ENCODE peak calls at places on chromosomes 2 and 18, in four cellular contexts. O, D, F and S are unnamed samples.

GRCh38 chr2:160522951-160523700 is 29.5 kb upstream of the RBMS1 start:
- DNase-seq in O (no peak), D (peak), F (no peak), S (peak)

GRCh38 chr2:43171789-43172188 is 54.6 kb downstream of the ZFP36L2 start:
- DNase-seq in O (peak), D (no peak), F (peak), S (peak)

GRCh38 chr2:96164459-96165184 is 19.4 kb upstream of the DUSP2 start:
- DNase-seq in O (no peak), D (no peak), F (no peak), S (no peak)

GRCh38 chr2:160309585-160309984 is 109.5 kb upstream of the ITGB6 start:
- DNase-seq in O (no peak), D (no peak), F (no peak), S (no peak)

GRCh38 chr2:158412206-158412605 is 44.3 kb downstream of the CCDC148 start:
- DNase-seq in O (no peak), D (peak), F (no peak), S (peak)

GRCh38 chr2:240433973-240434727 is 1.3 kb upstream of the GPC1 start:
- DNase-seq in O (no peak), D (peak), F (peak), S (peak)

GRCh38 chr18:55768255-55768654 is 180.3 kb upstream of the TCF4 start:
- DNase-seq in O (no peak), D (no peak), F (peak), S (no peak)

GRCh38 chr2:234406085-234406484 is 90.8 kb downstream of the ARL4C start:
- DNase-seq in O (no peak), D (no peak), F (no peak), S (no peak)

GRCh38 chr18:23211146-23211545 is 75.9 kb downstream of the CABLES1 start:
- DNase-seq in O (no peak), D (no peak), F (no peak), S (no peak)

GRCh38 chr2:241951920-241952319 is 82.4 kb downstream of the RTP5 start:
- DNase-seq in O (no peak), D (no peak), F (no peak), S (no peak)

GRCh38 chr2:16727256-16727655 is 61.6 kb upstream of the CYRIA start:
- DNase-seq in O (no peak), D (no peak), F (peak), S (peak)

GRCh38 chr2:9113262-9113661 is 93.3 kb upstream of the ASAP2 start:
- DNase-seq in O (no peak), D (no peak), F (no peak), S (no peak)

GRCh38 chr18:21897811-21898210 is 157.2 kb downstream of the MIB1 start:
- DNase-seq in O (no peak), D (no peak), F (peak), S (peak)

GRCh38 chr18:21900594-21901352 is 160.2 kb downstream of the MIB1 start:
- DNase-seq in O (no peak), D (no peak), F (no peak), S (no peak)

GRCh38 chr18:21903688-21904087 is 163.1 kb downstream of the MIB1 start:
- DNase-seq in O (no peak), D (no peak), F (no peak), S (no peak)

GRCh38 chr18:21904856-21905255 is 164.3 kb downstream of the MIB1 start:
- DNase-seq in O (no peak), D (no peak), F (no peak), S (no peak)

DNA sequence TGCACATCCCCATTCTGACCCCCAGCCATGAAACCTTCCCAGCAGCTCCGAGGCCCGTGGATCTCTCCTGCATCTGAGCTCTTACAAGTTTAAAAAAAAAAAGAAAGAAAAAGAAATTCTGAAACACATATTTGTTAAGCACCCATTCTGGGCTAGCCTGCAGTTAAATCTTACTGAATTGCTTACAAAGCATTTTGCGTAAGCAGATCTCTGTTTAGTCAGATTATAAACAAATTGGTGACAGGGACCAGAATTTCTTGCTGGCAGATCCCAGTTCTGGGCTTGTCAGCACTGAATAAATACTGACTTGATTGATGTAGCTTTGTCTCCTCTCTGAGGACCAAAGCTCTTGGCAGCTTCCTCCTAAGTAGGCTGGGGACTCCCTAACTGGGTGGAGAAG is 160.8 kb downstream of the MIB1 start:
- DNase-seq in O (no peak), D (no peak), F (no peak), S (no peak)
- H3K4me3 ChIP-seq in O (no peak), D (no peak), F (no peak), S (no peak)

GRCh38 chr2:220460257-220460985 is 833.0 kb downstream of the SLC4A3 start:
- DNase-seq in O (no peak), D (no peak), F (no peak), S (no peak)
- TF ChIP-seq CTCF in O (no peak), D (peak), F (no peak), S (peak)

DNA sequence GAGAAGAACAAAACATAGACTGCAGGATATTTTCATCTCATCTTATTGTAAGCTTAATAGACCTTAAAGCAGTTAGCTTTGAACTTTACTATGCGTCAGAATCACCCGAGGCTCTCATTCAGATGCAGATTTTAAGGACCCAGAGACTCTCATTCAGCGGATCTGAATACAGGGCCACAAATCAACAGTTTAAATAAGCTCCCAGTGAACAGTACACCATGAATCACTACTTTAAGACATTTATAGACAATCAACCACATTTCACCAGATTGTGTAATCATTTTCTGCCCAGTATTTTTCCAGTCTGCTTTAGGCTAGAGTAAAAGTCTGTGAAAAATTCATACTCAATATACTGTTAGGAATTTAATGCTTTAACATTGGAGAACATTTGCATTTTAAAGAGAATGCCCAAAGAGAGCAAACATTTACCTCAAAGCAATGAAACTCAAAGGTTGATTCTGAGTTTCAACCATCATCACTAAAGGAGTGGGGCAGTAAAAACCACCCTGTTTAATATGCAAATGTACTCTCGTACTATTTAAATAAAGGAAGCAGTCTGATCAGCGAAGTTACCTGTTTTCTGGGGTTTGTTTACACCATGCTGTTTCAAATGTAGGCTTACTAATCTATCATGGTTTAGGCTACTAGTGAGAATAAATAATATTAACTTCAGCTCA is 11.0 kb upstream of the ALPK2 start:
- DNase-seq in O (no peak), D (peak), F (no peak), S (peak)
- H3K27ac ChIP-seq in O (no peak), D (no peak), F (no peak), S (no peak)

DNA sequence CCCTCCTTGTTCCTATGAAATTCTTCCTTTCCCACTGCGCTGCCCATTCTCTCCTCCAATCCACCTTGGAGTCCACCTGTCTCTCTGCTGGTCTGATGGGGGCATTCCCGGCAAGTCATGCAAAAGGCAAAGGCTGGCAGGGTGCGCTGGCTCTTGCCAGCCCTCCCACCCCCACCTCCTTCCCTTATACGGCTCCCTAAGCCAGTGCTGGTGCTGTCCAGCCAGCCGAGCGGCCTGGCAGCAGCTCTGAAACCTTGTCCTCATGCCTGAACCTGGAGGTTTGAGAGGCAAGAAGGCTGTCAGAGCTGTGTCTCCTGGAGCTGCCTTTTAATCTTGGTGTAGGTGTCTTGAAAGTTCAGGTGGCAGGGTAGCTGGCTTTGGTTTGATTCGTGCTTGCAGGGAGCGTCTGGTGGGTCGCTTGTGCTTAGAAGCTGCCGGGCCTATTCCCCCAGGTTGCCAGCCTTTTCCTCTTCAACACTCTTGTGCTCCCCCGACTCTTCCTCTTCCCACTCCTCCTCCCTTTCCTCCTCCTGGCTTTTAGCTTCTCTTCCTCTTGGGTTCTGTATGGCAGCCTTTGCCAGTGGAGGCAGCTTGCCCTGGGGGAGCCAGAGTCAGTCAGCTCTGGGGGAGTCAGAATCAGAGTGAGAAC is 748 bp downstream of the LIPG start:
- DNase-seq in O (no peak), D (no peak), F (peak), S (no peak)
- H3K4me3 ChIP-seq in O (no peak), D (no peak), F (peak), S (peak)

DNA sequence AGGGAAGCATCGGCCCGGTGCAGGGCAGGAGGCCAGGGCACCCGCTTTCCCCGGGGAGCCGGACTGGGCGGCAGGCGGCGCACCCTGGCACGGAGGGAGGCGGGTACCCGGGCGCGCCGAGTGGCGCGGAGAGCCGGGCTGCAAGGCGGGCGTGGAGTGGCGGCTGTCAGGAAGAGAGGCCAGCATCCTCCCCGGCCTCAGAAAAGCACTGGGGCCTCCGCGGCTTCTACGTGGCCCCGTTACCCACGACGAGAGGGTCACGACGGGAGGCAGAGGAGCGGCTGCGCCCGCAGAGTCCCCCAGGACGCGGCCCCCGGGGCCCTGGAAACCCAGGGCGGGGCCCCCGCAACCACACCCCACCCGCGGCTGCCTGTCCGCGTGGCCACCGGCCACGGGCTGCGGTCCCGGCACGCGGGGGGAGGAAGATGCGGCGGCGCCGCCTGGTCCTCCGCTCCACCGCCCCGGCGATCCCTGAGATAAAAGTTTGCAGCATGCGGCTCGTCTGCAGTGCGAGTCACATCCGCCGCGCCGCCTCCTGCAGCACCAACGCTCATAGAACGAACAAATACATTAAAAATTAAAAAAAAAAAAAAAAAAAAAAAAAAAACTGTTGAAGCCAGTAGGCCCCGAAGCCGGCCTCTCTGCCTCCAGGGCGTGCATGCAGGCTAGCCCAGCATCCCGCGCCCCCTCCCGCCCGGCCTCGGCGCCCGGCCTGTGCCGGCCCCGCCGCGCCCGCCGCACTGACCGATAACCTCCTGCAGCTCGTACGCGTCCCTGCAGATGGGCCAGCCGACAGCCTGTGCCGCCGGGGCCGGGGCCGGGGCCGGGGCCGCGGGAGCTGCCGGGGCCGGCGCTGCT is 683 bp downstream of the STK39 start:
- DNase-seq in O (peak), D (no peak), F (peak), S (peak)
- TF ChIP-seq CTCF in O (no peak), D (peak), F (peak), S (peak)

DNA sequence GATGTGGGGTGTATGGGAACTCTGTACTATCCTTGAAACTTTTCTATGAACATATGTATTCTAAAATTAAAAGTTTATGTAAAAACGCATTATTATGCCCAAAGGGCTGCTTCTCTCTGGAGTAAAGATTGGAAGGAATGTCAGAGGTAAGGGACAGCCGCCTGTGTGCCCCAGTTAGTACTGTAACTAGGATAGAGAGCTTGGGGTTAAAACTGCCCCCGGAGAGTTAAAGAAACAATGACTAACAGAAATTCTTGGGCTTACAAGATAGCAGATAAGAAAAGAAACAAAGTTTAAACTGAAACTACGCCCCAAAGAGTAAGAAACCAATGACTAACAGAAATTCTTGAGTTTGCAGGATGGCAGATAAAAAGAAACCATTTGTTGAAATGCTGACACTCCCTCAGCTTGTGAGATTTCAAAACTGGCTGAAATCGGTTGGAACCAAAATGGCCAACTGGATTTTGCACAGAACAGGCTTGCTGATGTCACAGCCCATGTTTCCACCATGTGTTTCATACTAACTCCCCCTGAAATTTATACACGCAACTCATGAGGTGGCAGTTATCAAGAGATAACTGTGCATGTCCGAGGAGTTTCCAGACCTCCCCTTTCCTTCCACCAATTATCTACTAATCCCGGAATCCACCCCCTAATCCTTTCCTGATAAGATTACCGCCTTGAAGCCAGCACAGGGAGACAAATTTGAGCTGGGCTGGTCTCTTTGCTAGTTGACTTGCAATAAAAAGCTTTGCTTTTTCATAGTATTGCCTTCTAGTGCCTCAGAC is 8.7 kb upstream of the TXNDC2 start:
- DNase-seq in O (no peak), D (peak), F (peak), S (peak)
- H3K27ac ChIP-seq in O (peak), D (peak), F (peak), S (peak)

GRCh38 chr2:12721571-12722444 is 5.1 kb downstream of the TRIB2 start:
- DNase-seq in O (no peak), D (no peak), F (no peak), S (peak)

GRCh38 chr2:12720181-12720580 is 3.4 kb downstream of the TRIB2 start:
- DNase-seq in O (no peak), D (no peak), F (peak), S (no peak)

GRCh38 chr2:12718662-12719399 is 2.1 kb downstream of the TRIB2 start:
- DNase-seq in O (no peak), D (no peak), F (peak), S (no peak)

GRCh38 chr2:12719400-12720104 is 2.8 kb downstream of the TRIB2 start:
- DNase-seq in O (no peak), D (no peak), F (peak), S (no peak)

GRCh38 chr2:12720752-12721151 is 4.0 kb downstream of the TRIB2 start:
- DNase-seq in O (no peak), D (no peak), F (no peak), S (no peak)
- H3K4me3 ChIP-seq in O (peak), D (peak), F (no peak), S (peak)

DNA sequence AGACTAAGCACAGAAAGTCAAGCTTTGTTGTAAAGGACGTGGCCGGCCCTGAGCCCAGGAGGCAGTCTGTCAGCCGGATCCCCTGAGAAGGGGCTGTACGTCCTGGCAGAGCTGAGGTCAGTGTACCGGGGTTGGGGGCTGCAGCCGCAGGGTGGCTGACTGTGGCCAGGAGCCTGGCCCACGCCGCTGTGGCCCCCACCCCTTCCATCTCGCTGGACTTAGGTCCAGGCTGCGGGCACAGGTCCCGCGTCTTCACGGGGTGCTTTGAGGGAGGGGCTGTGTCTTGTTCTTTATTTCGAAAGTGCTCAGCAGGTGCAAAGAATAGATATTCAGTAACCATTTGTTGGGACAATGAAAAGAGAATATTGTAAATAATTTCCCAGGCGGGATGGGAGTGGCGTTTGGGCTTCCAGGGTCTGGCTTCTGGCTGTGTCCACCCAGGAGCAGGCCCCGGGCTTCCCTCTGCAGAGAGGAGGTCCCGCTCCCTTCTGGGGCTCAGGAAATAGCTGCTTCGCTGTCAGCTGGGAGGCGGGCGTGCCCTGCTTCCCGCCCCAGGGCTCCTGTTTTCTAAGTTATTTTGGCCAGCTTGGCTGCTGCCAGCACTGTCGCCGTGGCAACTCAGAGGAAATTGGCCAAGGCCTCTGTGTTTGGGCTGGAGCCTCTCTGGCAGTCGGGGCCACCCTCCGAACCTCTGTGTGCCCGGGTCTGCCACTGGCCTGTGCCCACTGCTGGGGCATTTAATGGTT is 7.4 kb downstream of the NFATC1 start:
- DNase-seq in O (peak), D (no peak), F (peak), S (no peak)
- TF ChIP-seq CTCF in O (no peak), D (no peak), F (no peak), S (no peak)